ENCODE peak calls at places on chromosomes 4 and X, in eight cellular contexts. One of them, this sample, is unnamed.

GRCh38 chr4:5888222-5888701 is 4.6 kb downstream of the CRMP1 start:
- DNase-seq in tibial nerve: no peak
- DNase-seq in esophagus squamous epithelium: no peak
- DNase-seq in cardiac fibroblast: no peak
- DNase-seq in prostate gland: no peak
- DNase-seq in heart right ventricle: no peak
- DNase-seq in HCT116: no peak
- DNase-seq in dorsolateral prefrontal cortex: peak
- DNase-seq in this sample: no peak

GRCh38 chr4:3483471-3483921 is 20.4 kb downstream of the DOK7 start:
- DNase-seq in cardiac fibroblast: peak
- DNase-seq in heart right ventricle: peak
- DNase-seq in prostate gland: no peak
- DNase-seq in tibial nerve: no peak
- DNase-seq in esophagus squamous epithelium: no peak
- DNase-seq in dorsolateral prefrontal cortex: no peak
- DNase-seq in HCT116: no peak
- DNase-seq in this sample: no peak

GRCh38 chr4:16026155-16026761 is 57.6 kb downstream of the PROM1 start:
- DNase-seq in prostate gland: peak
- DNase-seq in heart right ventricle: peak
- DNase-seq in tibial nerve: no peak
- DNase-seq in cardiac fibroblast: peak
- DNase-seq in HCT116: peak
- DNase-seq in dorsolateral prefrontal cortex: no peak
- DNase-seq in esophagus squamous epithelium: no peak
- DNase-seq in this sample: no peak

GRCh38 chr4:65819192-65819591 is 148.9 kb upstream of the EPHA5 start:
- DNase-seq in heart right ventricle: no peak
- DNase-seq in cardiac fibroblast: no peak
- DNase-seq in esophagus squamous epithelium: no peak
- DNase-seq in prostate gland: no peak
- DNase-seq in HCT116: no peak
- DNase-seq in tibial nerve: no peak
- DNase-seq in dorsolateral prefrontal cortex: no peak
- DNase-seq in this sample: no peak

GRCh38 chrX:110086162-110086915 is 83.4 kb downstream of the TMEM164 start:
- DNase-seq in cardiac fibroblast: peak
- DNase-seq in heart right ventricle: no peak
- DNase-seq in esophagus squamous epithelium: no peak
- DNase-seq in prostate gland: no peak
- DNase-seq in HCT116: no peak
- DNase-seq in dorsolateral prefrontal cortex: no peak
- DNase-seq in tibial nerve: no peak
- DNase-seq in this sample: no peak

GRCh38 chrX:43882294-43882681 is at the start of gene MAOB:
- DNase-seq in dorsolateral prefrontal cortex: peak
- DNase-seq in cardiac fibroblast: no peak
- DNase-seq in esophagus squamous epithelium: no peak
- DNase-seq in HCT116: no peak
- DNase-seq in tibial nerve: no peak
- DNase-seq in heart right ventricle: peak
- DNase-seq in prostate gland: no peak
- DNase-seq in this sample: no peak

GRCh38 chr4:8101213-8101781 is 57.3 kb downstream of the ABLIM2 start:
- DNase-seq in cardiac fibroblast: peak
- DNase-seq in dorsolateral prefrontal cortex: no peak
- DNase-seq in heart right ventricle: no peak
- DNase-seq in prostate gland: peak
- DNase-seq in HCT116: no peak
- DNase-seq in tibial nerve: peak
- DNase-seq in esophagus squamous epithelium: no peak
- DNase-seq in this sample: peak

GRCh38 chr4:183571350-183572076 is 66.7 kb downstream of the ING2 start:
- DNase-seq in esophagus squamous epithelium: no peak
- DNase-seq in heart right ventricle: no peak
- DNase-seq in tibial nerve: no peak
- DNase-seq in prostate gland: peak
- DNase-seq in cardiac fibroblast: peak
- DNase-seq in dorsolateral prefrontal cortex: no peak
- DNase-seq in HCT116: no peak
- DNase-seq in this sample: no peak

GRCh38 chr4:107988763-107989035 is 990 bp upstream of the HADH start:
- DNase-seq in esophagus squamous epithelium: no peak
- DNase-seq in tibial nerve: no peak
- DNase-seq in dorsolateral prefrontal cortex: no peak
- DNase-seq in HCT116: no peak
- DNase-seq in prostate gland: peak
- DNase-seq in cardiac fibroblast: no peak
- DNase-seq in heart right ventricle: no peak
- DNase-seq in this sample: no peak

GRCh38 chr4:100949350-100949935 is 397.9 kb downstream of the PPP3CA start:
- DNase-seq in cardiac fibroblast: no peak
- DNase-seq in HCT116: no peak
- DNase-seq in prostate gland: no peak
- DNase-seq in heart right ventricle: no peak
- DNase-seq in dorsolateral prefrontal cortex: no peak
- DNase-seq in tibial nerve: no peak
- DNase-seq in esophagus squamous epithelium: no peak
- DNase-seq in this sample: no peak

GRCh38 chrX:109735241-109735744 is 2.2 kb upstream of the ACSL4 start:
- DNase-seq in cardiac fibroblast: no peak
- DNase-seq in dorsolateral prefrontal cortex: no peak
- DNase-seq in prostate gland: no peak
- DNase-seq in esophagus squamous epithelium: no peak
- DNase-seq in HCT116: no peak
- DNase-seq in heart right ventricle: no peak
- DNase-seq in tibial nerve: no peak
- DNase-seq in this sample: no peak

GRCh38 chrX:14700982-14701381 is 171.6 kb downstream of the GLRA2 start:
- DNase-seq in HCT116: no peak
- DNase-seq in dorsolateral prefrontal cortex: no peak
- DNase-seq in tibial nerve: no peak
- DNase-seq in cardiac fibroblast: no peak
- DNase-seq in heart right ventricle: no peak
- DNase-seq in prostate gland: no peak
- DNase-seq in esophagus squamous epithelium: no peak
- DNase-seq in this sample: no peak

GRCh38 chr4:845836-846251 is 19.9 kb upstream of the CPLX1 start:
- DNase-seq in prostate gland: no peak
- DNase-seq in esophagus squamous epithelium: no peak
- DNase-seq in dorsolateral prefrontal cortex: peak
- DNase-seq in heart right ventricle: no peak
- DNase-seq in cardiac fibroblast: peak
- DNase-seq in HCT116: no peak
- DNase-seq in tibial nerve: no peak
- DNase-seq in this sample: no peak

GRCh38 chrX:12447448-12448154 is 309.3 kb downstream of the FRMPD4 start:
- DNase-seq in dorsolateral prefrontal cortex: no peak
- DNase-seq in prostate gland: peak
- DNase-seq in esophagus squamous epithelium: no peak
- DNase-seq in cardiac fibroblast: peak
- DNase-seq in heart right ventricle: no peak
- DNase-seq in HCT116: no peak
- DNase-seq in tibial nerve: no peak
- DNase-seq in this sample: no peak

GRCh38 chrX:65874765-65875164 is 165.1 kb downstream of the VSIG4 start:
- DNase-seq in cardiac fibroblast: no peak
- DNase-seq in heart right ventricle: no peak
- DNase-seq in HCT116: no peak
- DNase-seq in tibial nerve: no peak
- DNase-seq in esophagus squamous epithelium: no peak
- DNase-seq in prostate gland: no peak
- DNase-seq in dorsolateral prefrontal cortex: no peak
- DNase-seq in this sample: no peak

GRCh38 chr4:153788419-153789276 is at the start of gene SFRP2:
- DNase-seq in esophagus squamous epithelium: no peak
- DNase-seq in dorsolateral prefrontal cortex: no peak
- DNase-seq in tibial nerve: peak
- DNase-seq in prostate gland: no peak
- DNase-seq in heart right ventricle: no peak
- DNase-seq in HCT116: no peak
- DNase-seq in cardiac fibroblast: no peak
- DNase-seq in this sample: no peak

GRCh38 chr4:153784300-153784699 is 4.6 kb downstream of the SFRP2 start:
- DNase-seq in heart right ventricle: no peak
- DNase-seq in prostate gland: no peak
- DNase-seq in tibial nerve: no peak
- DNase-seq in esophagus squamous epithelium: no peak
- DNase-seq in HCT116: no peak
- DNase-seq in dorsolateral prefrontal cortex: no peak
- DNase-seq in cardiac fibroblast: no peak
- DNase-seq in this sample: no peak

GRCh38 chr4:153787156-153787555 is 1.7 kb downstream of the SFRP2 start:
- DNase-seq in esophagus squamous epithelium: no peak
- DNase-seq in dorsolateral prefrontal cortex: no peak
- DNase-seq in cardiac fibroblast: no peak
- DNase-seq in tibial nerve: no peak
- DNase-seq in prostate gland: no peak
- DNase-seq in heart right ventricle: no peak
- DNase-seq in HCT116: no peak
- DNase-seq in this sample: no peak

GRCh38 chr4:153788064-153788418 is 842 bp downstream of the SFRP2 start:
- DNase-seq in HCT116: no peak
- DNase-seq in prostate gland: no peak
- DNase-seq in cardiac fibroblast: no peak
- DNase-seq in heart right ventricle: no peak
- DNase-seq in dorsolateral prefrontal cortex: no peak
- DNase-seq in tibial nerve: no peak
- DNase-seq in esophagus squamous epithelium: no peak
- DNase-seq in this sample: no peak

DNA sequence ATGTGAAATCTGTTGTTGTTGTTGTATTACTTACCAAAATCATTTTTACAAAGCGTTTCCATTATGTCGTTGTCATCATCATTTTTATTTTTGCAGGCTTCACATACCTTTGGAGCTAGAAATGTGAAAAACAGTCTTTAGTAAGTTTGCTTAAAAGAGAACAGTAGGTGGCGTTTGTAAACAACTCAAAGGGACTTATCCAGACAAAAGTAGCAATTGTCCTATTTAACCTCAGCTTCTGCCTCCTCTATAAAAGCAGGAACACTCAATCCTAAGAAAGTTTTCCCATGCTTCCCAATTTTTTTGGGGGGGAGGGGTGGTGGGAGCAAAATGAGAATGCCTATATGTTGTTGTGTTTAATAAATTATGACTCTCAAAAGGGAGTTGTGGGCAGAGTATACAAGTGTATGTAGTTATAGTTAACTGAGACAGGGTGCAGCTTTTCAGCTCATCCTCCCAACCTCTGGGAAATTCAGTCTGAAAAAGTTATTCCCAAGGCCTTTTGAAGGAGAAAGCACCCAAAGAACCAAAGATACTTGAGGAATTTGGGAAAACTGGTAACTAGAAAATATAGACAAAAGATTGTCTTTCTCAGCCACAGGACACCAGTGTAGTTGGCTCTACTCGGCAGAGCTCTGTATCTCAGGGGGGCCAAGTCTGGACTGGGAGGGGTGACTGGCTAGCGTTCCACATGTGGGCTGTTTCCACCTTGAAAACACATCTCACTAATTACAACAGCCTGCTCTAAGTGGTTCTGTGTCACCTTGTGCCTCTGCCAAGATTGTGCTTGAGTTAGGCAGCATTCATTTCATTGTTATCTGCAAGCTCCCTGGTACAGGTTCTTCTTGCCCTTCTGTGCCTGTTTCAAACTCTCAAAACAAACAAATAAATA is 2.8 kb downstream of the SFRP2 start:
- DNase-seq in prostate gland: no peak
- DNase-seq in dorsolateral prefrontal cortex: no peak
- DNase-seq in tibial nerve: no peak
- DNase-seq in cardiac fibroblast: peak
- DNase-seq in HCT116: peak
- DNase-seq in heart right ventricle: no peak
- DNase-seq in esophagus squamous epithelium: no peak
- DNase-seq in this sample: no peak
- TF ChIP-seq CTCF in prostate gland: no peak
- TF ChIP-seq CTCF in dorsolateral prefrontal cortex: peak
- TF ChIP-seq CTCF in tibial nerve: peak
- TF ChIP-seq CTCF in cardiac fibroblast: peak
- TF ChIP-seq CTCF in HCT116: peak
- TF ChIP-seq CTCF in heart right ventricle: no peak
- TF ChIP-seq CTCF in esophagus squamous epithelium: peak
- TF ChIP-seq CTCF in this sample: no peak

DNA sequence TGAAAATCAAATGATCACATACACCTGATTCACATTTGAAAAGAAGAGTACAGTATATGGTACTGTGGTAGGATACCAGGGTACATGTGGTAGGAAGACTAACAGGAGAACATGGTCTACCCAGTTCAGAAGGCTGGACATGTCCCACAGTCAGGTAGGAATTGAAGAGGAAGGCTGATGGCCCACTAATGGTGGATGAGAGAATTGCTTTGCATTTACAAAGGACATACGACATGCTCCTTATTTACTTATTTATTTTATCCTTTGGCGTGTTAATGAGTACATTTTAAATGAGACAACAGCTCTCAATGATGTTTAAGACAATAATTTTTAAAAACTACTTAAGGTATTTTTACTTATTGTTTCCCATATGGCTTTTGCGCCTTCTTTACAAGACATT is 106.7 kb upstream of the BMP2K start:
- DNase-seq in tibial nerve: no peak
- DNase-seq in prostate gland: no peak
- DNase-seq in esophagus squamous epithelium: no peak
- DNase-seq in heart right ventricle: no peak
- DNase-seq in cardiac fibroblast: no peak
- DNase-seq in HCT116: peak
- DNase-seq in dorsolateral prefrontal cortex: no peak
- DNase-seq in this sample: no peak
- TF ChIP-seq CTCF in tibial nerve: no peak
- TF ChIP-seq CTCF in prostate gland: no peak
- TF ChIP-seq CTCF in esophagus squamous epithelium: no peak
- TF ChIP-seq CTCF in heart right ventricle: no peak
- TF ChIP-seq CTCF in cardiac fibroblast: peak
- TF ChIP-seq CTCF in HCT116: peak
- TF ChIP-seq CTCF in dorsolateral prefrontal cortex: no peak
- TF ChIP-seq CTCF in this sample: no peak

DNA sequence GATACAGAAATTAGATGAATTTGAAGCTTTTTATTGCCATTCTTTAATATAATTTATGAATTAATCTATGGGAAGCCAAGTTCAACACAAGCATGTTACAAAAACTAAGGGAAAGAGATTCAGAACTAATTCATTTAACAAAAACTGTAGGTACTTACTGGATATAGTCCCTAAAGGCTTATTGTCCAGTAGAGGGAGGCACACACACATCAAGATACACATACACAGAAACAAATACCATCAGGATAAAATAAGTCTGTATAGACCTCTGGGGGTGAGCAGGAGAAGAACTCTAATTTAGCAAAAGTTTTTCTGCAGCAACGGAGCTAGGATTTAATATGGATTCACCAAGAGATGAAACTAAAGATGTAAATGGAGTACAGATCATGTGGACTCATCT is 83.0 kb upstream of the IL13RA1 start:
- DNase-seq in HCT116: peak
- DNase-seq in prostate gland: peak
- DNase-seq in tibial nerve: no peak
- DNase-seq in dorsolateral prefrontal cortex: no peak
- DNase-seq in esophagus squamous epithelium: no peak
- DNase-seq in cardiac fibroblast: peak
- DNase-seq in heart right ventricle: peak
- DNase-seq in this sample: no peak
- TF ChIP-seq CTCF in HCT116: peak
- TF ChIP-seq CTCF in prostate gland: no peak
- TF ChIP-seq CTCF in tibial nerve: peak
- TF ChIP-seq CTCF in dorsolateral prefrontal cortex: peak
- TF ChIP-seq CTCF in esophagus squamous epithelium: no peak
- TF ChIP-seq CTCF in cardiac fibroblast: peak
- TF ChIP-seq CTCF in heart right ventricle: peak
- TF ChIP-seq CTCF in this sample: no peak

GRCh38 chrX:23626651-23627050 is 40.6 kb upstream of the PRDX4 start:
- DNase-seq in heart right ventricle: no peak
- DNase-seq in tibial nerve: no peak
- DNase-seq in cardiac fibroblast: no peak
- DNase-seq in HCT116: no peak
- DNase-seq in prostate gland: no peak
- DNase-seq in esophagus squamous epithelium: no peak
- DNase-seq in dorsolateral prefrontal cortex: no peak
- DNase-seq in this sample: no peak
- TF ChIP-seq CTCF in heart right ventricle: no peak
- TF ChIP-seq CTCF in tibial nerve: no peak
- TF ChIP-seq CTCF in cardiac fibroblast: peak
- TF ChIP-seq CTCF in HCT116: peak
- TF ChIP-seq CTCF in prostate gland: no peak
- TF ChIP-seq CTCF in esophagus squamous epithelium: no peak
- TF ChIP-seq CTCF in dorsolateral prefrontal cortex: no peak
- TF ChIP-seq CTCF in this sample: no peak

This sample was measured in omental fat pad.